ENCODE peak calls at places on chromosomes 11 and 22, in four cellular contexts. V is heart left ventricle, X is body of pancreas, M is testis. Z is an unnamed sample.
A peak's percentile ranks its signal among the peaks of the same experiment; 100 is the strongest.

GRCh38 chr11:114219559-114220349 is 76.4 kb upstream of the NNMT start:
- DNase-seq in V (peak; percentile 86), X (no peak), M (no peak), Z (no peak)

GRCh38 chr22:49736538-49736937 is 91.1 kb downstream of the BRD1 start:
- DNase-seq in V (no peak), X (no peak), M (no peak), Z (no peak)

GRCh38 chr11:76419896-76420295 is 24.9 kb upstream of the EMSY start:
- DNase-seq in V (no peak), X (peak; percentile 50), M (no peak), Z (peak; percentile 44)

GRCh38 chr11:130400793-130401483 is 27.5 kb downstream of the ADAMTS8 start:
- DNase-seq in V (no peak), X (no peak), M (peak; percentile 26), Z (peak; percentile 77)

GRCh38 chr11:5618807-5619206 is 6.0 kb upstream of the TRIM34 start:
- DNase-seq in V (no peak), X (no peak), M (no peak), Z (no peak)

GRCh38 chr22:42645938-42646568 is 3.1 kb downstream of the CYB5R3 start:
- DNase-seq in V (no peak), X (no peak), M (no peak), Z (no peak)

GRCh38 chr11:79744941-79745340 is 304.1 kb upstream of the TENM4 start:
- DNase-seq in V (no peak), X (no peak), M (no peak), Z (no peak)

GRCh38 chr11:93526691-93527583 is 16.3 kb downstream of the SMCO4 start:
- DNase-seq in V (no peak), X (no peak), M (no peak), Z (no peak)

GRCh38 chr22:48739348-48740085 is 1088.2 kb downstream of the BRD1 start:
- DNase-seq in V (no peak), X (no peak), M (no peak), Z (no peak)

GRCh38 chr11:59801160-59801706 is 9.3 kb downstream of the MRPL16 start:
- DNase-seq in V (no peak), X (no peak), M (no peak), Z (no peak)

GRCh38 chr11:93577291-93577690 is 34.1 kb upstream of the SMCO4 start:
- DNase-seq in V (no peak), X (no peak), M (no peak), Z (no peak)

GRCh38 chr11:96241351-96241841 is 101.6 kb downstream of the MAML2 start:
- DNase-seq in V (no peak), X (no peak), M (no peak), Z (peak; percentile 93)

GRCh38 chr11:68026391-68027105 is 3.9 kb upstream of the NDUFS8 start:
- DNase-seq in V (no peak), X (no peak), M (no peak), Z (no peak)

GRCh38 chr11:1546536-1547466 is 25.3 kb downstream of the DUSP8 start:
- DNase-seq in V (peak; percentile 60), X (peak; percentile 60), M (peak; percentile 45), Z (peak; percentile 46)

GRCh38 chr22:47448231-47449035 is 686.0 kb downstream of the TBC1D22A start:
- DNase-seq in V (no peak), X (no peak), M (no peak), Z (no peak)

GRCh38 chr11:103619938-103620337 is 416.5 kb upstream of the DDI1 start:
- DNase-seq in V (no peak), X (no peak), M (no peak), Z (no peak)

GRCh38 chr22:48882636-48883200 is 945.0 kb downstream of the BRD1 start:
- DNase-seq in V (no peak), X (no peak), M (no peak), Z (no peak)

GRCh38 chr11:76787911-76788596 is 4.9 kb downstream of the TSKU start:
- DNase-seq in V (peak; percentile 59), X (no peak), M (peak; percentile 65), Z (no peak)

GRCh38 chr11:12087075-12087775 is 23.2 kb upstream of the MICAL2 start:
- DNase-seq in V (no peak), X (no peak), M (no peak), Z (peak; percentile 56)

GRCh38 chr11:3840870-3841425 is at the start of gene RHOG:
- DNase-seq in V (peak; percentile 92), X (peak; percentile 73), M (peak; percentile 84), Z (no peak)

GRCh38 chr22:29434288-29434687 is 4.1 kb upstream of the RFPL1 start:
- DNase-seq in V (no peak), X (no peak), M (no peak), Z (no peak)

GRCh38 chr11:62438641-62439040 is 19.8 kb downstream of the SCGB1A1 start:
- DNase-seq in V (no peak), X (no peak), M (no peak), Z (no peak)

GRCh38 chr11:62435741-62436485 is 17.1 kb downstream of the SCGB1A1 start:
- DNase-seq in V (no peak), X (no peak), M (peak; percentile 87), Z (no peak)

GRCh38 chr11:62443390-62444201 is 24.8 kb downstream of the SCGB1A1 start:
- DNase-seq in V (peak; percentile 49), X (no peak), M (no peak), Z (no peak)

GRCh38 chr11:62437616-62438015 is 18.8 kb downstream of the SCGB1A1 start:
- DNase-seq in V (no peak), X (no peak), M (no peak), Z (no peak)

GRCh38 chr11:62439785-62440602 is 21.2 kb downstream of the SCGB1A1 start:
- DNase-seq in V (peak; percentile 49), X (no peak), M (no peak), Z (peak; percentile 62)
- H3K4me3 ChIP-seq in V (peak overlapping the region; percentile 7), X (no peak overlapping the region), M (no peak overlapping the region), Z (no peak overlapping the region)

DNA sequence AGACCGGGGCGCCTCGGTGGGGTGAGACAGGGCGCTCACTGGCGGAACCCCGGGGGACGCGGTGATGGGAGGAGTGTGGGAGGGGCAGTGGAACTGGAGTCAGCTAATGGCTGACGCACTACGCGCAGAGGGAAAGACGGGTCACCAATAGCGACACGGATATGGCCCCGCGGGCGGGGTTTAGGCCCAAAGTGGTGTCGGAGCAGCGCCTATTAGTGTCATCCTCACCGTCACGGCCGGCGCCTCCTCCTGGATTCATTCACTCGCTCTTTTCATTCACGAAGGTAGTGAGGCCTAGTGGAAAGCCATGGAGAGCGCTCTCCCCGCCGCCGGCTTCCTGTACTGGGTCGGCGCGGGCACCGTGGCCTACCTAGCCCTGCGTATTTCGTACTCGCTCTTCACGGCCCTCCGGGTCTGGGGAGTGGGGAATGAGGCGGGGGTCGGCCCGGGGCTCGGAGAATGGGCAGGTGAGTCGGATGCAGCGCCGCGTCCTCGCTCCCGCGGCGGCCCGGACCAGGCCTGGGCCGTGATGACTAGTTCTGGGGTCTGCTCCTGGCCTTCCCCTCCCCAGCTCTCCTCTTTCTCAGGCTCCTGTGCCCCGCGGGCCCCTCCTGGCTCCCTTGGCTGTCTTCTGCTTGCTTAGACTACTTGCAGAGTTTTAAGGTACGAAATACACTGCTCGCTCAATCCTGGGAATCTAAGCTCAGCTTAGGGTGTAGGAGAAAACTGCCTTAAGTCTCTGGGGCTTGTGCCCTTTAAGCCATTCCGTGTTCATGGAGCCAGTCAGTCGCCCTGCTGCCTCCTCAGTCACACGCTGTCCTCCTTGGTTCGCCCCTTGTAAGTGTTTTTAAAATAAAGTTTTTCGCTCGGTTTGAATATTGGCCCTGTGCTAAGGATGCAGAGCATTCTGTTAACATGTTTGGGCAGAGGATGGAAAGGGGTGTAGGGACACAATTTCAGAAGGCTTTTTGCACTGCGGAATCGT is at the start of gene HSD17B12:
- DNase-seq in V (peak; percentile 100), X (peak; percentile 98), M (peak; percentile 99), Z (peak; percentile 99)
- TF ChIP-seq POLR2A in V (no peak), X (peak; percentile 96), M (peak; percentile 88), Z (peak; percentile 44)

DNA sequence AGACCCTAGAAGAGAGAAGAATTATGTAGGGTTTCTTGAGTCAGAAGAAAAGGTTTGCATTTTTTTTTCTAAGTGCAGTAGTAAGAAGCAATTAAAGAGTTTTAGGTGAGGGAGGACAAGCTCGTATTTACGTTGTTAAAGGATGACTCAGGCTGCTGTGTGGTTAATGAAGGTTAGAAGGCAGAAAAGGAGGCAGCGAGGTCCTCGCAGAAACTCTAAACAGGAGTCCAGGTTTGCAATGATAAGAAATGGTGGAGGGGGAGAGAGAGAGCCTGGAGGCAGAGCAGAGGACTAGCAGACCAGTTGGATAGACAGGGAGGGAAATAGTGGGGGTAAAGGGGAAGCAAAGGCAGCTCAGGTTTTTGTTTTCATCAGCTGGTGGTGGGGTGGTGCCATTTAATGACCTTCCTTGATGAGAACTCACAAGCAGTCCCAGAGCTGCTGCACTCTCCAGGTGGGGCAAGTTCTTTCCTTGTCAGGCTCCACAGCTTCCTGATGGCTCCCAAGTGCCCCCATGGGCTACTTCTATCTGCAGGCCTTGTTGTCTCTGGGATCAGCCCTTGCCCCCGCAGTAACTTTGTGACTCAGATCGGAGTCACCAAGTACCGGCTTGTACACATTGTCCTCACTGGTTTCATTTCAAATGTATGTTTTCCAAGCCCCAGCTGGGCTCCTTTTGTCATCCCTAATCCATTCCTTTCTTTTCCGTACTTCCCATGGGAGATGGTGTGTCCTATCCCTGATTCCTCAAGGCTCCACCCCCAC is 8.3 kb upstream of the INSC start:
- DNase-seq in V (no peak), X (no peak), M (no peak), Z (no peak)
- H3K4me3 ChIP-seq in V (no peak overlapping the region), X (no peak overlapping the region), M (no peak overlapping the region), Z (no peak overlapping the region)

GRCh38 chr22:41417622-41418390 is 28.8 kb downstream of the TOB2 start:
- DNase-seq in V (peak; percentile 97), X (peak; percentile 99), M (peak; percentile 93), Z (no peak)
- TF ChIP-seq POLR2A in V (no peak), X (peak; percentile 78), M (no peak), Z (no peak)

GRCh38 chr11:116500833-116501622 is 271.8 kb downstream of the BUD13 start:
- DNase-seq in V (no peak), X (no peak), M (no peak), Z (no peak)

GRCh38 chr11:116498161-116498560 is 274.6 kb downstream of the BUD13 start:
- DNase-seq in V (no peak), X (no peak), M (no peak), Z (no peak)

GRCh38 chr11:116499396-116500001 is 273.3 kb downstream of the BUD13 start:
- DNase-seq in V (peak; percentile 66), X (peak; percentile 71), M (peak; percentile 96), Z (peak; percentile 76)

GRCh38 chr11:116501728-116502127 is 271.1 kb downstream of the BUD13 start:
- DNase-seq in V (no peak), X (no peak), M (no peak), Z (no peak)

DNA sequence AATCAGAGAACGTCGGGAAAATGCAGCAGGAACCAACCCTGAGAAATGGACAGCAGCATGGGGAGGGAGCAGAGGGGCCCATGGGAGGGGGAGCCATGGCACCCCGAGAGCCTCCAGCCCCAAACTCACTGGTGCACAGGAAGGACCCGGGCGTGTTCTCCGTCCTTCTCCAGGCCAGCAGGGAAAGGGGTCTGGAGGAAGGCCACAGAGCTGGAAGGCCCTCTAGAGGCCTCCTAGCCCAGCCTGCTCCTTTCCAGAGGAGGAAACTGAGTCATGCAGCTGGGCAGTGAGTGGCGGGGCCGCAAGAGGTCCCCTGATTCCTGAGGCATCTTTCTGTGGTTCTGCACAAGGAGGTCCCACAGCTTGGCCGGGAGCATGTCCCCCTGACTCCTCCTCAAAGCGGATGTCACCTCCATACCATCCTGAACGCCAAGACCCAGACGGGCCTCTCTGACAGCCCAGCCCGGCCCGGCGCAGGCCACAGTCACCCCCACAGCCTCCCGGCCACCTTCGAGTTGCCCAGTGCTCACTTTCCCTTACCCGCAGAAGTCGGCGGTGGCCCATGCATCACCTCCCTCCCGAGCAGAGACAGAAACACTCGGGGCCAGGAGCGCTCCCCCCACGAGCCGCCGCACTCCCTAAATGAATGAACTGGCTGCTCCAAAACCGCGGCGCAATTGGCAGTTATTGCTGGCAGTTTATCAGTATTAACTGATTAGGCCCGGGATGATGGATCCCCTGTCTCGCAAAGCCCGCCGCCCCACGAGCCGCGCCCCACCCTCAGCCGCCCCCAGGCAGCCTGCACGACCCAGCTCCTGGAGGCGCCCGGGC is 272.6 kb downstream of the BUD13 start:
- DNase-seq in V (no peak), X (no peak), M (no peak), Z (no peak)
- H3K4me3 ChIP-seq in V (no peak overlapping the region), X (no peak overlapping the region), M (no peak overlapping the region), Z (no peak overlapping the region)

Z was measured in NB4.